ENCODE peak calls at places on chromosomes 13 and 19, in four cellular contexts. N, T, Z and F are unnamed samples.

GRCh38 chr19:8655340-8655709 is 24.9 kb downstream of the NFILZ start:
- DNase-seq in N (no peak), Z (no peak), T (no peak), F (no peak)

GRCh38 chr13:52644108-52644507 is 1.9 kb downstream of the HNRNPA1L2 start:
- DNase-seq in N (no peak), T (no peak), Z (no peak), F (no peak)

GRCh38 chr19:3075605-3076431 is 13.5 kb upstream of the TLE5 start:
- DNase-seq in Z (peak), N (peak), T (no peak), F (no peak)

GRCh38 chr13:107035778-107036177 is 467.8 kb upstream of the ARGLU1 start:
- DNase-seq in T (no peak), N (no peak), Z (no peak), F (no peak)

GRCh38 chr19:14347999-14348889 is 33.0 kb upstream of the ADGRE5 start:
- DNase-seq in T (peak), Z (peak), N (peak), F (peak)

GRCh38 chr19:33818426-33818825 is 21.8 kb downstream of the KCTD15 start:
- DNase-seq in T (no peak), N (no peak), Z (no peak), F (no peak)

GRCh38 chr19:55319786-55320185 is 5.4 kb downstream of the TMEM150B start:
- DNase-seq in T (peak), N (no peak), Z (peak), F (peak)

GRCh38 chr19:16273005-16273404 is 51.6 kb upstream of the KLF2 start:
- DNase-seq in Z (peak), N (no peak), T (peak), F (no peak)

GRCh38 chr13:50685491-50685890 is 158.0 kb downstream of the DLEU7 start:
- DNase-seq in T (peak), N (peak), Z (peak), F (peak)

GRCh38 chr13:45851171-45851889 is at the start of gene SIAH3:
- DNase-seq in N (no peak), Z (peak), T (no peak), F (peak)

GRCh38 chr19:50371914-50372475 is 4.3 kb upstream of the NR1H2 start:
- DNase-seq in Z (no peak), T (no peak), N (no peak), F (no peak)

GRCh38 chr13:52925221-52925620 is 76.8 kb upstream of the PCDH8 start:
- DNase-seq in Z (no peak), T (peak), N (no peak), F (no peak)

GRCh38 chr13:33351324-33351723 is 65.8 kb upstream of the STARD13 start:
- DNase-seq in N (peak), T (peak), Z (no peak), F (no peak)

GRCh38 chr13:21852043-21852442 is 181.2 kb downstream of the FGF9 start:
- DNase-seq in N (no peak), Z (no peak), T (no peak), F (no peak)

GRCh38 chr19:30781047-30781446 is 408.9 kb downstream of the ZNF536 start:
- DNase-seq in Z (no peak), N (no peak), T (no peak), F (no peak)

GRCh38 chr19:48501446-48501960 is 10.1 kb downstream of the LMTK3 start:
- DNase-seq in Z (peak), N (peak), T (no peak), F (peak)

GRCh38 chr13:43303040-43303729 is 279.8 kb downstream of the DNAJC15 start:
- DNase-seq in Z (peak), N (peak), T (peak), F (peak)

GRCh38 chr19:22026687-22027086 is 15.9 kb upstream of the ZNF208 start:
- DNase-seq in N (no peak), T (no peak), Z (no peak), F (no peak)

GRCh38 chr13:76684336-76684735 is 201.9 kb downstream of the KCTD12 start:
- DNase-seq in Z (no peak), T (no peak), N (no peak), F (no peak)

GRCh38 chr13:61110804-61111203 is 304.8 kb downstream of the PCDH20 start:
- DNase-seq in Z (no peak), T (no peak), N (no peak), F (no peak)

GRCh38 chr19:9673912-9674668 is 810 bp downstream of the ZNF562 start:
- DNase-seq in N (no peak), T (no peak), Z (peak), F (peak)

GRCh38 chr13:32657309-32657708 is 71.1 kb downstream of the PDS5B start:
- DNase-seq in T (no peak), Z (no peak), N (no peak), F (no peak)

GRCh38 chr19:16013851-16014840 is 62.1 kb upstream of the TPM4 start:
- DNase-seq in Z (no peak), T (no peak), N (no peak), F (no peak)